ENCODE peak calls at places on chromosomes 16 and 17, in four cellular contexts. S is mucosa of descending colon, Y is HCT116, F is H1. I is an unnamed sample.

GRCh38 chr17:49603238-49603637 is 27.6 kb downstream of the NXPH3 start:
- DNase-seq in S (no peak), Y (no peak), F (no peak), I (no peak)

GRCh38 chr16:29994613-29995329 is 646 bp downstream of the HIRIP3 start:
- DNase-seq in S (peak; percentile 91), Y (no peak), F (peak; percentile 90), I (no peak)

GRCh38 chr17:16988749-16989229 is 16.9 kb upstream of the TNFRSF13B start:
- DNase-seq in S (no peak), Y (no peak), F (no peak), I (no peak)

GRCh38 chr16:30395155-30395991 is at the start of gene ZNF48:
- DNase-seq in S (peak; percentile 88), Y (peak; percentile 77), F (peak; percentile 89), I (no peak)

GRCh38 chr17:509316-509715 is 156.7 kb upstream of the RPH3AL start:
- DNase-seq in S (no peak), Y (no peak), F (no peak), I (no peak)

GRCh38 chr16:81624718-81625543 is 154.2 kb upstream of the PLCG2 start:
- DNase-seq in S (no peak), Y (no peak), F (no peak), I (no peak)

GRCh38 chr16:29687755-29688154 is 8.8 kb downstream of the QPRT start:
- DNase-seq in S (no peak), Y (no peak), F (no peak), I (no peak)

GRCh38 chr17:6323626-6324356 is 111.1 kb downstream of the AIPL1 start:
- DNase-seq in S (no peak), Y (peak; percentile 70), F (no peak), I (no peak)

GRCh38 chr17:45143767-45144198 is 4.5 kb upstream of the HEXIM1 start:
- DNase-seq in S (peak; percentile 79), Y (no peak), F (no peak), I (no peak)

GRCh38 chr17:73155410-73156165 is 9.2 kb upstream of the SSTR2 start:
- DNase-seq in S (no peak), Y (no peak), F (peak; percentile 53), I (no peak)

GRCh38 chr16:5944971-5945370 is 847.4 kb upstream of the EEF2KMT start:
- DNase-seq in S (no peak), Y (no peak), F (no peak), I (peak; percentile 3)

GRCh38 chr17:39643271-39643670 is 6.3 kb downstream of the STARD3 start:
- DNase-seq in S (no peak), Y (no peak), F (no peak), I (no peak)

GRCh38 chr17:38751803-38752118 is 780 bp upstream of the PSMB3 start:
- DNase-seq in S (peak; percentile 91), Y (peak; percentile 66), F (peak; percentile 95), I (peak; percentile 33)

GRCh38 chr16:30032083-30032819 is 1.2 kb upstream of the TLCD3B start:
- DNase-seq in S (no peak), Y (peak; percentile 58), F (peak; percentile 86), I (no peak)

GRCh38 chr17:6910987-6911603 is 79.6 kb upstream of the TEKT1 start:
- DNase-seq in S (no peak), Y (peak; percentile 29), F (no peak), I (peak; percentile 19)

GRCh38 chr16:52631711-52632110 is 84.8 kb upstream of the TOX3 start:
- DNase-seq in S (no peak), Y (no peak), F (no peak), I (no peak)

DNA sequence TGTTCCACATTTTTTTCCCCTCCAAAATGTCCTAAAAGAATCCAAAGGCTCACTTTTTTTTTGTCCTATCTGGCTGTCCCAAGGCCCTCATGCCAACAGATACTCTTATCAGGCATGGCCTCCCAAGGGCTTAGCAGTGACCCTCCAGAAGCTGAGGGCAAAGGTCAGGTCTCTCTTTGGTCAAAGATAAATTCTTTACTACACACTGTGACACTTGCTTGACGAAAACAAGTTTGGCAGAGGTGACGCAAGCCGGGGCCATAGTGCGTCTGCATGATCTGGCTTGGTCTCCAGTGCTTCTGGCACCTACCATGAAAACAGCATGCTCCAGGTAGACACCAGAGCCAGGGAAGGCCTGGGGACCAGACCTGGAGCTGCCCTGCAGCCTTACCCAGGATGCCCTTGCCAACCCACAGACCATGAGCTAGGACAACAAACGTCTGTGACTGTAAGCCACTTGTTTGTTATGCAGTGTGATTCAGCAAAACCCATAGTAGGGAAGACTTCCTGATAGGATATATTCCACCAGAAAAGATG is 48.5 kb upstream of the IRF8 start:
- DNase-seq in S (no peak), Y (no peak), F (no peak), I (no peak)
- TF ChIP-seq CTCF in S (no peak), Y (no peak), F (no peak), I (no peak)

GRCh38 chr17:47066095-47066494 is 87.0 kb upstream of the RPRML start:
- DNase-seq in S (no peak), Y (no peak), F (no peak), I (no peak)
- TF ChIP-seq CTCF in S (no peak), Y (no peak), F (peak; percentile 14), I (no peak)

GRCh38 chr17:65588194-65588808 is 26.9 kb upstream of the AXIN2 start:
- DNase-seq in S (peak; percentile 84), Y (peak; percentile 68), F (no peak), I (no peak)
- TF ChIP-seq CTCF in S (no peak), Y (peak; percentile 71), F (peak; percentile 36), I (no peak)

DNA sequence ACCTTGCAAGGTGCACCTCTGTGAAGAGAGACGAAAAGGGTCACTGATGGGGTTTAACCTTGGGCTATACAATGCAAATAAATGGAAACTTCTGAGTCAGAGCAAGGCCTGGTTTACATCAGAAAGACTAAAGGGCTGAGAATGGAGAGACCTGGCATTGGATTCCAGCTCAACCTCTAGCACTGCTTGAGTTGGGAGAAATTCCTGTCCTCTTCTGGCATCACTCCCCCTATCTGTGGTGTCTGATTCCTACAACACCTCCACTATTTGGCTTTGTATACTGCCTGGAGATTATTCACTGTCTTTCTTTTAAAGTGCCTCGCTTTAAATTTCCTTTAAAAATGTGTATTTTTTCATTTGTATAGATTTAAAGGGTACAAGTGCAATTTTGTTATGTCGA is 68.8 kb downstream of the GPR139 start:
- DNase-seq in S (no peak), Y (no peak), F (no peak), I (no peak)
- TF ChIP-seq CTCF in S (no peak), Y (peak; percentile 57), F (peak; percentile 73), I (no peak)

GRCh38 chr17:19800571-19800970 is 52.5 kb upstream of the ALDH3A1 start:
- DNase-seq in S (no peak), Y (no peak), F (no peak), I (no peak)
- TF ChIP-seq CTCF in S (no peak), Y (no peak), F (no peak), I (no peak)

GRCh38 chr16:65964752-65965151 is 401.7 kb upstream of the CDH5 start:
- DNase-seq in S (no peak), Y (no peak), F (no peak), I (no peak)
- TF ChIP-seq CTCF in S (no peak), Y (peak; percentile 17), F (peak; percentile 26), I (no peak)

GRCh38 chr17:28973414-28973813 is 22.1 kb upstream of the PHF12 start:
- DNase-seq in S (no peak), Y (no peak), F (no peak), I (no peak)
- TF ChIP-seq CTCF in S (no peak), Y (no peak), F (no peak), I (no peak)